ENCODE peak calls at places on chromosome 5, in five cellular contexts. A is A549, D is HepG2, V is IMR-90, E is K562. N is an unnamed sample.

GRCh38 chr5:178325311-178326053 is 92.9 kb upstream of the PHYKPL start:
- DNase-seq in D (no peak), V (no peak), A (no peak), E (no peak), N (no peak)

GRCh38 chr5:143837306-143837848 is 25.4 kb downstream of the HMHB1 start:
- DNase-seq in D (no peak), V (peak), E (no peak), A (no peak), N (no peak)

GRCh38 chr5:136053336-136054121 is 24.7 kb downstream of the TGFBI start:
- DNase-seq in E (peak), D (peak), A (peak), V (peak), N (no peak)

GRCh38 chr5:34611829-34612415 is 44.2 kb upstream of the RAI14 start:
- DNase-seq in D (no peak), V (no peak), A (no peak), E (no peak), N (no peak)

GRCh38 chr5:157072508-157072907 is 13.6 kb upstream of the HAVCR1 start:
- DNase-seq in E (no peak), A (no peak), D (no peak), V (no peak), N (no peak)

GRCh38 chr5:132782101-132782500 is 5.1 kb upstream of the SEPTIN8 start:
- DNase-seq in A (no peak), E (no peak), V (peak), D (no peak), N (no peak)

GRCh38 chr5:75475364-75475763 is 36.1 kb downstream of the CERT1 start:
- DNase-seq in E (no peak), A (no peak), V (no peak), D (no peak), N (no peak)

GRCh38 chr5:138352722-138353549 is 451 bp downstream of the KDM3B start:
- DNase-seq in E (peak), A (peak), D (peak), V (peak), N (peak)

GRCh38 chr5:180494510-180495181 is 467 bp downstream of the CNOT6 start:
- DNase-seq in D (peak), E (peak), V (no peak), A (peak), N (peak)

GRCh38 chr5:62729662-62730061 is 151.0 kb downstream of the LRRC70 start:
- DNase-seq in D (no peak), V (no peak), E (no peak), A (no peak), N (no peak)

GRCh38 chr5:96348536-96348935 is 84.5 kb downstream of the PCSK1 start:
- DNase-seq in A (no peak), D (no peak), E (no peak), V (no peak), N (no peak)

GRCh38 chr5:60333103-60333502 is 366.9 kb downstream of the DEPDC1B start:
- DNase-seq in V (peak), E (no peak), A (no peak), D (no peak), N (no peak)

GRCh38 chr5:1312993-1313833 is 18.3 kb upstream of the TERT start:
- DNase-seq in V (no peak), E (no peak), A (no peak), D (no peak), N (no peak)

GRCh38 chr5:176723440-176723839 is 76.2 kb downstream of the TSPAN17 start:
- DNase-seq in A (no peak), V (no peak), E (no peak), D (no peak), N (no peak)

GRCh38 chr5:112784726-112785125 is 47.0 kb downstream of the APC start:
- DNase-seq in E (no peak), A (no peak), V (peak), D (no peak), N (no peak)

GRCh38 chr5:54195701-54196100 is 114.7 kb downstream of the ARL15 start:
- DNase-seq in E (no peak), V (peak), D (no peak), A (no peak), N (no peak)

DNA sequence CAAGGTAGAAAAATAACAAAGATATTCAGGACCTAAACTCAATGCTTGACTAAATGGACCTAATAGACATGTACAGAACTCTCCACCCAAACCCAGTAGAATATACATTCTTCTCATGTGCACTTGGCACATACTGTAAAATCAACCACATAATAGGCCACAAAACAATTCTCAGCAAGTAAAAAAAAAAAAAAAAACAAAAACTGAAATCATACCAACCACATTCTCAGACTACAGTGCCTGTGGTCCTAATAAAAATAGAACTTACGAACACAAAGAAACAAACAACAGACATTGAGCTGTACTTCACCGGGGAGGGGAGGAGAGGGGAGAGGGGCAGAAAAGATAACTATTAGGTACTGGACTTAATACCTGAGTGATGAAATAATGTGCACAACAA is 114.1 kb upstream of the CD180 start:
- DNase-seq in D (no peak), V (no peak), A (no peak), E (no peak), N (no peak)
- TF ChIP-seq MAFK in D (no peak), V (no peak), A (no peak), E (no peak), N (no peak)

DNA sequence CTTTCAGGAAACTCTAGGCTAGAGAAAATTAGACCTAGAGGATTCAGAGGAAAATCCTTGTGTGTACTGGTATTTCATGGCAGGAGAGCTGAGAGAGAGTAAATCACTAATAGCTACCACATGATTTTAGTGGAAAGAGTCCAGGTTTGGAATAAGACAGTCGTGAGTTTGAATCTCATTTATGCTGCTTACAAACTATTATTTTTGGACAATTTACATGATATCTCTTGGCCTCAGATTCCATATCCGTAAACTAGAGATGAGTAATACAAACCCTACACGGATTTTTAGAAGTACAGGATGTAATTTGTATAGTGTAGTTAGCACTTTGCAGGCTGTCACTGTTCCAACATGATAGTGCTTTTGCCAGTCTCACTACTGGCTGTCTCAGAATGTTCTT is 2.7 kb downstream of the IL31RA start:
- DNase-seq in D (no peak), E (no peak), A (no peak), V (peak), N (no peak)
- TF ChIP-seq MAFK in D (no peak), E (no peak), A (no peak), V (no peak), N (no peak)

DNA sequence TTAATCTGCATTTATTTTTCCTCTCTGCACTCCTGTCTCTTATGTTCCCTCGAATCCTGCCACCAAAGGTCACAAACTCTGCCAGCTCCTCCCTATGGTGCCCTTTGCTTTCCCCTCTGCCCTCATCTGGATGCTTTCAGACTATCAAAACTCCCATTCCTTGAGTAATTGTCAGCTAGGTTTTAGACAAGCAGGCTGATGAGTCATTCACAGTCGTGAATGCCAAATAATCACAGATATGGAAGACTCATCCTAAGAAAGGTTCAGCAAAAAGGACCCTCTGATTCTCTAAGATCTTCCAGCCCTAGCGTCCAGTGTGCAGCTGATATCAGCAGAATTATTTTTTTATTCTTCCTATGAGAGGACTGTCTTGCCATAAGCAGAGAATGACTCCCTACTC is 104.5 kb upstream of the NUDT12 start:
- DNase-seq in E (no peak), V (peak), A (peak), D (no peak), N (no peak)
- TF ChIP-seq MAFK in E (no peak), V (no peak), A (no peak), D (no peak), N (no peak)

GRCh38 chr5:23704176-23704855 is 196.9 kb downstream of the PRDM9 start:
- DNase-seq in D (no peak), E (no peak), V (no peak), A (no peak), N (no peak)
- TF ChIP-seq MAFK in D (no peak), E (no peak), V (no peak), A (no peak), N (no peak)

GRCh38 chr5:169299651-169300467 is 1.1 kb downstream of the SLIT3 start:
- DNase-seq in A (peak), E (no peak), V (no peak), D (no peak), N (peak)
- TF ChIP-seq MAFK in A (no peak), E (no peak), V (no peak), D (no peak), N (no peak)

GRCh38 chr5:72465601-72466563 is 41.3 kb downstream of the ZNF366 start:
- DNase-seq in V (peak), A (no peak), D (no peak), E (no peak), N (no peak)
- TF ChIP-seq MAFK in V (no peak), A (no peak), D (no peak), E (no peak), N (no peak)

DNA sequence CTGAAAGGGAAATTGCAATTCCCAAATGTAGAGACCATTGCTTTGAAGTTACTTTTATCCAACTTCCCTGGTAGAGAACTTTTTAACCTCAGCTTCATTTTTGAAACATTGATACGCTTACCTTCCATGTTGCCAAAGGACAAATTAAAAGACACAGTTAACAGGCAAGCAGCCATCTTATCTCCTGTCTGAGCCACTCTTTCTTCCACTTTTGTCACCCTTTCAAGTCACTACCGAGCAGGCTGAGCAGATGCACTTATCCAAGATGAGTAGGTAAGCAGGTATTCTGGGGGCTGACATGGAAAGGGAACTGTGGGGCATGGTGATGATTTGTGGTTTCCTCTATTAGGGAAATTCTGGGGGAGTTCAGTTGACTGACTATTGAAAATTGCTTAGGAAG is 66.7 kb downstream of the DOCK2 start:
- DNase-seq in A (no peak), E (no peak), D (no peak), V (no peak), N (no peak)
- TF ChIP-seq MAFK in A (no peak), E (no peak), D (no peak), V (no peak), N (no peak)

GRCh38 chr5:36054646-36055045 is 12.0 kb downstream of the UGT3A2 start:
- DNase-seq in E (no peak), A (no peak), V (no peak), D (no peak), N (no peak)

GRCh38 chr5:36049949-36050348 is 16.7 kb downstream of the UGT3A2 start:
- DNase-seq in E (no peak), V (no peak), A (no peak), D (no peak), N (no peak)

GRCh38 chr5:36055984-36056383 is 10.7 kb downstream of the UGT3A2 start:
- DNase-seq in A (no peak), D (no peak), E (no peak), V (no peak), N (no peak)

GRCh38 chr5:36047375-36048160 is 19.1 kb downstream of the UGT3A2 start:
- DNase-seq in V (no peak), D (no peak), A (no peak), E (no peak), N (no peak)

DNA sequence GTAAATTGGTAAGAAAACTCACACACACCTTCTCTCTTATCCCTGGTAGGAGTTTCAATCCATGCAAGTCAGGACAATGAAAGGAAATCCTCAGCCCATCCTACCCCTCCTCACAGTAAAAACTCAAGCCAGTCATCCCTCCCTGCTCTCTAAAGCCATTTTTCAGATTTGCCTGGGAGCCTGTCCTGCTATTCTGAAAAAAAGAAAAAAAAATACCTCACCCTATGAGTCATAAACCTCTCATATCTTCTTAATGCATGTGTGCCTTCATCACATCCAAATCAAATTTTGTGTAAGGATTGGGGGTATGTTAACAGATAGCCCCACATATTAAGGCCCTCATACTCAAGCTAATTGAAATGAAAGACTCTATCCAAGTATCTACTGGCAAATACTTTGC is 14.1 kb downstream of the UGT3A2 start:
- DNase-seq in V (no peak), D (no peak), A (no peak), E (no peak), N (no peak)
- TF ChIP-seq MAFK in V (no peak), D (no peak), A (no peak), E (no peak), N (no peak)

DNA sequence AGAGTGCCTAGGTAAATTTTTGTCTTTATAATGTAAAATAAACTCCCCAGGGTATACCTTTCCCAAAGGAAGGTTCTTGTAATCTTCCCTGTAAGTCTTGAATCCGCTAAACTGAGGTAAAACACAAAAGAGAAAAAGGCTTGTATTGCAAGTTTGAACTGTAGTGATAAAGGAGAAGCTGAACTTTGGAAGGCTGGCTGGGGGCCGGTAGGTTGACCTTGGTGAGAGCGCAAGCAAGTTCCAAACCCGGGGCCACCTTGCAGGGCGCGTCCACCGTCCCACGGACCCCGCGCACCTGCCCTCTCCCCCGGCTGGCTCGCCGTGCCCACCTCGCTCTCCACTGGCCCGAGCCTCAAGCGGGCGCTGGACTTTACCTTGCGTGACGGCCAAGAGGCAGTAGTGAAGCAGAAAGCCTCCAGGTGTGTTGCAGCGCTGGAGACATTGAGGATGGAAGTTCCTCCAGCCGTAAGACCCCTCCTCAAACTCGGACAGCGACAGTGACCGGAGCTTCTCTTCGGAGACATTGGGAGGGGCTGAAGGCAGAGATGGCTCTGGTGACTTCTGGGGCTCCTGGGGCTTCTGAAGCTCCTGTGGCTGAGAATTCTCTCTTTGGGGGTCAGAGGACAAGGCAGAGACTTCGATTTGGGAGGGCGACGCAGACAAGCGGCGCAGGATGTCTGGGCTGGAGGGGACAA is 403 bp downstream of the SLCO4C1 start:
- DNase-seq in D (no peak), E (no peak), V (no peak), A (no peak), N (no peak)
- TF ChIP-seq MAFK in D (no peak), E (no peak), V (no peak), A (no peak), N (no peak)

N was measured in H1.